ENCODE peak calls at places on chromosome 13, in eight cellular contexts. One of them, this sample, is unnamed.

GRCh38 chr13:42876270-42876714 is 94.9 kb downstream of the FAM216B start:
- DNase-seq in stimulated activated CD4-positive, alpha-beta T cell treated with anti-CD3 and anti-CD28 coated beads, Interleukin-15, amount 100 ng/mL, for 24 hours: no peak
- DNase-seq in NCI-H526: peak
- DNase-seq in putamen: no peak
- DNase-seq in NCI-H524: no peak
- DNase-seq in hippocampal formation: no peak
- DNase-seq in globus pallidus: no peak
- DNase-seq in amniotic stem cell: no peak
- DNase-seq in this sample: no peak

GRCh38 chr13:109818136-109818535 is 31.8 kb upstream of the IRS2 start:
- DNase-seq in stimulated activated CD4-positive, alpha-beta T cell treated with anti-CD3 and anti-CD28 coated beads, Interleukin-15, amount 100 ng/mL, for 24 hours: no peak
- DNase-seq in NCI-H526: peak
- DNase-seq in putamen: no peak
- DNase-seq in NCI-H524: peak
- DNase-seq in hippocampal formation: no peak
- DNase-seq in globus pallidus: no peak
- DNase-seq in amniotic stem cell: no peak
- DNase-seq in this sample: no peak

GRCh38 chr13:80052286-80052685 is 288.6 kb downstream of the SPRY2 start:
- DNase-seq in stimulated activated CD4-positive, alpha-beta T cell treated with anti-CD3 and anti-CD28 coated beads, Interleukin-15, amount 100 ng/mL, for 24 hours: no peak
- DNase-seq in NCI-H526: no peak
- DNase-seq in putamen: no peak
- DNase-seq in NCI-H524: no peak
- DNase-seq in hippocampal formation: no peak
- DNase-seq in globus pallidus: no peak
- DNase-seq in amniotic stem cell: no peak
- DNase-seq in this sample: no peak

GRCh38 chr13:28499579-28499978 is 4.7 kb upstream of the FLT1 start:
- DNase-seq in stimulated activated CD4-positive, alpha-beta T cell treated with anti-CD3 and anti-CD28 coated beads, Interleukin-15, amount 100 ng/mL, for 24 hours: no peak
- DNase-seq in NCI-H526: no peak
- DNase-seq in putamen: no peak
- DNase-seq in NCI-H524: no peak
- DNase-seq in hippocampal formation: no peak
- DNase-seq in globus pallidus: no peak
- DNase-seq in amniotic stem cell: no peak
- DNase-seq in this sample: no peak

GRCh38 chr13:99985886-99986527 is 4.4 kb downstream of the ZIC2 start:
- DNase-seq in stimulated activated CD4-positive, alpha-beta T cell treated with anti-CD3 and anti-CD28 coated beads, Interleukin-15, amount 100 ng/mL, for 24 hours: no peak
- DNase-seq in NCI-H526: no peak
- DNase-seq in putamen: no peak
- DNase-seq in NCI-H524: no peak
- DNase-seq in hippocampal formation: no peak
- DNase-seq in globus pallidus: no peak
- DNase-seq in amniotic stem cell: no peak
- DNase-seq in this sample: no peak

GRCh38 chr13:48411281-48412099 is 1.4 kb downstream of the LPAR6 start:
- DNase-seq in stimulated activated CD4-positive, alpha-beta T cell treated with anti-CD3 and anti-CD28 coated beads, Interleukin-15, amount 100 ng/mL, for 24 hours: peak
- DNase-seq in NCI-H526: no peak
- DNase-seq in putamen: no peak
- DNase-seq in NCI-H524: no peak
- DNase-seq in hippocampal formation: no peak
- DNase-seq in globus pallidus: no peak
- DNase-seq in amniotic stem cell: no peak
- DNase-seq in this sample: no peak

GRCh38 chr13:36841411-36841810 is 22.4 kb downstream of the RFXAP start:
- DNase-seq in stimulated activated CD4-positive, alpha-beta T cell treated with anti-CD3 and anti-CD28 coated beads, Interleukin-15, amount 100 ng/mL, for 24 hours: no peak
- DNase-seq in NCI-H526: peak
- DNase-seq in putamen: no peak
- DNase-seq in NCI-H524: no peak
- DNase-seq in hippocampal formation: no peak
- DNase-seq in globus pallidus: no peak
- DNase-seq in amniotic stem cell: no peak
- DNase-seq in this sample: no peak

GRCh38 chr13:47933688-47934011 is 67.4 kb downstream of the SUCLA2 start:
- DNase-seq in stimulated activated CD4-positive, alpha-beta T cell treated with anti-CD3 and anti-CD28 coated beads, Interleukin-15, amount 100 ng/mL, for 24 hours: peak
- DNase-seq in NCI-H526: peak
- DNase-seq in putamen: no peak
- DNase-seq in NCI-H524: no peak
- DNase-seq in hippocampal formation: no peak
- DNase-seq in globus pallidus: no peak
- DNase-seq in amniotic stem cell: no peak
- DNase-seq in this sample: no peak

GRCh38 chr13:27381601-27382000 is 42.8 kb upstream of the GTF3A start:
- DNase-seq in stimulated activated CD4-positive, alpha-beta T cell treated with anti-CD3 and anti-CD28 coated beads, Interleukin-15, amount 100 ng/mL, for 24 hours: no peak
- DNase-seq in NCI-H526: no peak
- DNase-seq in putamen: no peak
- DNase-seq in NCI-H524: no peak
- DNase-seq in hippocampal formation: no peak
- DNase-seq in globus pallidus: no peak
- DNase-seq in amniotic stem cell: no peak
- DNase-seq in this sample: no peak

GRCh38 chr13:100434010-100434763 is 154.4 kb downstream of the GGACT start:
- DNase-seq in stimulated activated CD4-positive, alpha-beta T cell treated with anti-CD3 and anti-CD28 coated beads, Interleukin-15, amount 100 ng/mL, for 24 hours: no peak
- DNase-seq in NCI-H526: no peak
- DNase-seq in putamen: no peak
- DNase-seq in NCI-H524: no peak
- DNase-seq in hippocampal formation: no peak
- DNase-seq in globus pallidus: no peak
- DNase-seq in amniotic stem cell: no peak
- DNase-seq in this sample: peak

GRCh38 chr13:73451120-73452029 is 392.6 kb downstream of the KLF5 start:
- DNase-seq in stimulated activated CD4-positive, alpha-beta T cell treated with anti-CD3 and anti-CD28 coated beads, Interleukin-15, amount 100 ng/mL, for 24 hours: no peak
- DNase-seq in NCI-H526: peak
- DNase-seq in putamen: no peak
- DNase-seq in NCI-H524: no peak
- DNase-seq in hippocampal formation: no peak
- DNase-seq in globus pallidus: no peak
- DNase-seq in amniotic stem cell: no peak
- DNase-seq in this sample: no peak

GRCh38 chr13:46615888-46616531 is 63.0 kb downstream of the LRCH1 start:
- DNase-seq in stimulated activated CD4-positive, alpha-beta T cell treated with anti-CD3 and anti-CD28 coated beads, Interleukin-15, amount 100 ng/mL, for 24 hours: no peak
- DNase-seq in NCI-H526: no peak
- DNase-seq in putamen: no peak
- DNase-seq in NCI-H524: peak
- DNase-seq in hippocampal formation: no peak
- DNase-seq in globus pallidus: no peak
- DNase-seq in amniotic stem cell: no peak
- DNase-seq in this sample: no peak

GRCh38 chr13:21673592-21674270 is 2.9 kb downstream of the FGF9 start:
- DNase-seq in stimulated activated CD4-positive, alpha-beta T cell treated with anti-CD3 and anti-CD28 coated beads, Interleukin-15, amount 100 ng/mL, for 24 hours: peak
- DNase-seq in NCI-H526: peak
- DNase-seq in putamen: no peak
- DNase-seq in NCI-H524: peak
- DNase-seq in hippocampal formation: no peak
- DNase-seq in globus pallidus: no peak
- DNase-seq in amniotic stem cell: no peak
- DNase-seq in this sample: no peak

GRCh38 chr13:35190241-35190640 is 248.2 kb downstream of the NBEA start:
- DNase-seq in stimulated activated CD4-positive, alpha-beta T cell treated with anti-CD3 and anti-CD28 coated beads, Interleukin-15, amount 100 ng/mL, for 24 hours: no peak
- DNase-seq in NCI-H526: no peak
- DNase-seq in putamen: no peak
- DNase-seq in NCI-H524: no peak
- DNase-seq in hippocampal formation: no peak
- DNase-seq in globus pallidus: no peak
- DNase-seq in amniotic stem cell: no peak
- DNase-seq in this sample: no peak

GRCh38 chr13:50526771-50527567 is 316.5 kb downstream of the DLEU7 start:
- DNase-seq in stimulated activated CD4-positive, alpha-beta T cell treated with anti-CD3 and anti-CD28 coated beads, Interleukin-15, amount 100 ng/mL, for 24 hours: no peak
- DNase-seq in NCI-H526: peak
- DNase-seq in putamen: no peak
- DNase-seq in NCI-H524: no peak
- DNase-seq in hippocampal formation: no peak
- DNase-seq in globus pallidus: no peak
- DNase-seq in amniotic stem cell: no peak
- DNase-seq in this sample: no peak

GRCh38 chr13:35764359-35765015 is 288.0 kb upstream of the MAB21L1 start:
- DNase-seq in stimulated activated CD4-positive, alpha-beta T cell treated with anti-CD3 and anti-CD28 coated beads, Interleukin-15, amount 100 ng/mL, for 24 hours: no peak
- DNase-seq in NCI-H526: no peak
- DNase-seq in putamen: no peak
- DNase-seq in NCI-H524: peak
- DNase-seq in hippocampal formation: no peak
- DNase-seq in globus pallidus: no peak
- DNase-seq in amniotic stem cell: no peak
- DNase-seq in this sample: no peak

GRCh38 chr13:111178417-111178816 is 63.3 kb downstream of the ARHGEF7 start:
- DNase-seq in stimulated activated CD4-positive, alpha-beta T cell treated with anti-CD3 and anti-CD28 coated beads, Interleukin-15, amount 100 ng/mL, for 24 hours: no peak
- DNase-seq in NCI-H526: no peak
- DNase-seq in putamen: no peak
- DNase-seq in NCI-H524: peak
- DNase-seq in hippocampal formation: peak
- DNase-seq in globus pallidus: peak
- DNase-seq in amniotic stem cell: no peak
- DNase-seq in this sample: no peak

GRCh38 chr13:21670883-21671792 is at the start of gene FGF9:
- DNase-seq in stimulated activated CD4-positive, alpha-beta T cell treated with anti-CD3 and anti-CD28 coated beads, Interleukin-15, amount 100 ng/mL, for 24 hours: peak
- DNase-seq in NCI-H526: peak
- DNase-seq in putamen: peak
- DNase-seq in NCI-H524: peak
- DNase-seq in hippocampal formation: peak
- DNase-seq in globus pallidus: peak
- DNase-seq in amniotic stem cell: no peak
- DNase-seq in this sample: no peak

GRCh38 chr13:35552172-35552844 is 75.8 kb upstream of the MAB21L1 start:
- DNase-seq in stimulated activated CD4-positive, alpha-beta T cell treated with anti-CD3 and anti-CD28 coated beads, Interleukin-15, amount 100 ng/mL, for 24 hours: no peak
- DNase-seq in NCI-H526: no peak
- DNase-seq in putamen: no peak
- DNase-seq in NCI-H524: no peak
- DNase-seq in hippocampal formation: no peak
- DNase-seq in globus pallidus: no peak
- DNase-seq in amniotic stem cell: no peak
- DNase-seq in this sample: no peak

GRCh38 chr13:61797397-61797796 is 381.7 kb upstream of the PCDH20 start:
- DNase-seq in stimulated activated CD4-positive, alpha-beta T cell treated with anti-CD3 and anti-CD28 coated beads, Interleukin-15, amount 100 ng/mL, for 24 hours: no peak
- DNase-seq in NCI-H526: no peak
- DNase-seq in putamen: no peak
- DNase-seq in NCI-H524: no peak
- DNase-seq in hippocampal formation: no peak
- DNase-seq in globus pallidus: no peak
- DNase-seq in amniotic stem cell: no peak
- DNase-seq in this sample: no peak

GRCh38 chr13:47794963-47795362 is 206.1 kb downstream of the SUCLA2 start:
- DNase-seq in stimulated activated CD4-positive, alpha-beta T cell treated with anti-CD3 and anti-CD28 coated beads, Interleukin-15, amount 100 ng/mL, for 24 hours: no peak
- DNase-seq in NCI-H526: peak
- DNase-seq in putamen: no peak
- DNase-seq in NCI-H524: no peak
- DNase-seq in hippocampal formation: no peak
- DNase-seq in globus pallidus: no peak
- DNase-seq in amniotic stem cell: no peak
- DNase-seq in this sample: no peak

GRCh38 chr13:74443623-74444022 is 309.4 kb upstream of the KLF12 start:
- DNase-seq in stimulated activated CD4-positive, alpha-beta T cell treated with anti-CD3 and anti-CD28 coated beads, Interleukin-15, amount 100 ng/mL, for 24 hours: no peak
- DNase-seq in NCI-H526: no peak
- DNase-seq in putamen: no peak
- DNase-seq in NCI-H524: no peak
- DNase-seq in hippocampal formation: no peak
- DNase-seq in globus pallidus: no peak
- DNase-seq in amniotic stem cell: no peak
- DNase-seq in this sample: peak

GRCh38 chr13:105972306-105972721 is 563.1 kb downstream of the EFNB2 start:
- DNase-seq in stimulated activated CD4-positive, alpha-beta T cell treated with anti-CD3 and anti-CD28 coated beads, Interleukin-15, amount 100 ng/mL, for 24 hours: no peak
- DNase-seq in NCI-H526: peak
- DNase-seq in putamen: no peak
- DNase-seq in NCI-H524: no peak
- DNase-seq in hippocampal formation: no peak
- DNase-seq in globus pallidus: no peak
- DNase-seq in amniotic stem cell: no peak
- DNase-seq in this sample: no peak

GRCh38 chr13:79246575-79246949 is 159.5 kb downstream of the RBM26 start:
- DNase-seq in stimulated activated CD4-positive, alpha-beta T cell treated with anti-CD3 and anti-CD28 coated beads, Interleukin-15, amount 100 ng/mL, for 24 hours: no peak
- DNase-seq in NCI-H526: peak
- DNase-seq in putamen: no peak
- DNase-seq in NCI-H524: no peak
- DNase-seq in hippocampal formation: no peak
- DNase-seq in globus pallidus: no peak
- DNase-seq in amniotic stem cell: no peak
- DNase-seq in this sample: no peak

GRCh38 chr13:99124695-99125334 is 75.8 kb upstream of the UBAC2 start:
- DNase-seq in stimulated activated CD4-positive, alpha-beta T cell treated with anti-CD3 and anti-CD28 coated beads, Interleukin-15, amount 100 ng/mL, for 24 hours: peak
- DNase-seq in NCI-H526: no peak
- DNase-seq in putamen: no peak
- DNase-seq in NCI-H524: no peak
- DNase-seq in hippocampal formation: no peak
- DNase-seq in globus pallidus: no peak
- DNase-seq in amniotic stem cell: peak
- DNase-seq in this sample: peak

GRCh38 chr13:98273824-98274786 is 97.0 kb upstream of the RNF113B start:
- DNase-seq in stimulated activated CD4-positive, alpha-beta T cell treated with anti-CD3 and anti-CD28 coated beads, Interleukin-15, amount 100 ng/mL, for 24 hours: no peak
- DNase-seq in NCI-H526: no peak
- DNase-seq in putamen: no peak
- DNase-seq in NCI-H524: no peak
- DNase-seq in hippocampal formation: no peak
- DNase-seq in globus pallidus: no peak
- DNase-seq in amniotic stem cell: no peak
- DNase-seq in this sample: no peak

GRCh38 chr13:46010148-46010547 is 42.4 kb downstream of the ZC3H13 start:
- DNase-seq in stimulated activated CD4-positive, alpha-beta T cell treated with anti-CD3 and anti-CD28 coated beads, Interleukin-15, amount 100 ng/mL, for 24 hours: no peak
- DNase-seq in NCI-H526: no peak
- DNase-seq in putamen: peak
- DNase-seq in NCI-H524: peak
- DNase-seq in hippocampal formation: no peak
- DNase-seq in globus pallidus: peak
- DNase-seq in amniotic stem cell: no peak
- DNase-seq in this sample: no peak

GRCh38 chr13:45545686-45546409 is 69.7 kb downstream of the ERICH6B start:
- DNase-seq in stimulated activated CD4-positive, alpha-beta T cell treated with anti-CD3 and anti-CD28 coated beads, Interleukin-15, amount 100 ng/mL, for 24 hours: no peak
- DNase-seq in NCI-H526: no peak
- DNase-seq in putamen: no peak
- DNase-seq in NCI-H524: no peak
- DNase-seq in hippocampal formation: no peak
- DNase-seq in globus pallidus: no peak
- DNase-seq in amniotic stem cell: no peak
- DNase-seq in this sample: no peak

GRCh38 chr13:44523176-44524017 is 52.7 kb downstream of the TSC22D1 start:
- DNase-seq in stimulated activated CD4-positive, alpha-beta T cell treated with anti-CD3 and anti-CD28 coated beads, Interleukin-15, amount 100 ng/mL, for 24 hours: no peak
- DNase-seq in NCI-H526: peak
- DNase-seq in putamen: no peak
- DNase-seq in NCI-H524: no peak
- DNase-seq in hippocampal formation: no peak
- DNase-seq in globus pallidus: no peak
- DNase-seq in amniotic stem cell: no peak
- DNase-seq in this sample: no peak

GRCh38 chr13:106117035-106117434 is 418.4 kb downstream of the EFNB2 start:
- DNase-seq in stimulated activated CD4-positive, alpha-beta T cell treated with anti-CD3 and anti-CD28 coated beads, Interleukin-15, amount 100 ng/mL, for 24 hours: no peak
- DNase-seq in NCI-H526: no peak
- DNase-seq in putamen: no peak
- DNase-seq in NCI-H524: no peak
- DNase-seq in hippocampal formation: no peak
- DNase-seq in globus pallidus: no peak
- DNase-seq in amniotic stem cell: no peak
- DNase-seq in this sample: no peak

GRCh38 chr13:75628811-75629210 is 7.3 kb upstream of the LMO7 start:
- DNase-seq in stimulated activated CD4-positive, alpha-beta T cell treated with anti-CD3 and anti-CD28 coated beads, Interleukin-15, amount 100 ng/mL, for 24 hours: no peak
- DNase-seq in NCI-H526: no peak
- DNase-seq in putamen: no peak
- DNase-seq in NCI-H524: no peak
- DNase-seq in hippocampal formation: no peak
- DNase-seq in globus pallidus: no peak
- DNase-seq in amniotic stem cell: no peak
- DNase-seq in this sample: no peak

GRCh38 chr13:44726214-44726613 is 150.1 kb upstream of the TSC22D1 start:
- DNase-seq in stimulated activated CD4-positive, alpha-beta T cell treated with anti-CD3 and anti-CD28 coated beads, Interleukin-15, amount 100 ng/mL, for 24 hours: no peak
- DNase-seq in NCI-H526: no peak
- DNase-seq in putamen: no peak
- DNase-seq in NCI-H524: peak
- DNase-seq in hippocampal formation: no peak
- DNase-seq in globus pallidus: no peak
- DNase-seq in amniotic stem cell: peak
- DNase-seq in this sample: no peak

GRCh38 chr13:51865838-51866237 is 4.1 kb downstream of the CCDC70 start:
- DNase-seq in stimulated activated CD4-positive, alpha-beta T cell treated with anti-CD3 and anti-CD28 coated beads, Interleukin-15, amount 100 ng/mL, for 24 hours: no peak
- DNase-seq in NCI-H526: peak
- DNase-seq in putamen: no peak
- DNase-seq in NCI-H524: no peak
- DNase-seq in hippocampal formation: no peak
- DNase-seq in globus pallidus: no peak
- DNase-seq in amniotic stem cell: no peak
- DNase-seq in this sample: no peak

GRCh38 chr13:67950594-67950993 is 720.5 kb upstream of the PCDH9 start:
- DNase-seq in stimulated activated CD4-positive, alpha-beta T cell treated with anti-CD3 and anti-CD28 coated beads, Interleukin-15, amount 100 ng/mL, for 24 hours: no peak
- DNase-seq in NCI-H526: no peak
- DNase-seq in putamen: no peak
- DNase-seq in NCI-H524: no peak
- DNase-seq in hippocampal formation: no peak
- DNase-seq in globus pallidus: no peak
- DNase-seq in amniotic stem cell: no peak
- DNase-seq in this sample: no peak